ENCODE peak calls at places on chromosomes 6 and 20, in nine cellular contexts. One of them, this sample, is unnamed.

GRCh38 chr6:36743032-36743431 is 45.4 kb downstream of the RAB44 start:
- DNase-seq in CD8-positive, alpha-beta T cell: no peak
- DNase-seq in colonic mucosa: peak
- DNase-seq in lung: no peak
- DNase-seq in GM23338: no peak
- DNase-seq in cardiac fibroblast: no peak
- DNase-seq in fibroblast of lung: no peak
- DNase-seq in AG10803: no peak
- DNase-seq in heart left ventricle: no peak
- DNase-seq in this sample: no peak

GRCh38 chr6:134105903-134106302 is 53.5 kb upstream of the SLC2A12 start:
- DNase-seq in fibroblast of lung: no peak
- DNase-seq in cardiac fibroblast: no peak
- DNase-seq in lung: no peak
- DNase-seq in AG10803: no peak
- DNase-seq in GM23338: no peak
- DNase-seq in colonic mucosa: no peak
- DNase-seq in heart left ventricle: no peak
- DNase-seq in CD8-positive, alpha-beta T cell: no peak
- DNase-seq in this sample: no peak

GRCh38 chr6:94636780-94637385 is 940.5 kb upstream of the MANEA start:
- DNase-seq in fibroblast of lung: peak
- DNase-seq in CD8-positive, alpha-beta T cell: no peak
- DNase-seq in lung: no peak
- DNase-seq in AG10803: no peak
- DNase-seq in colonic mucosa: no peak
- DNase-seq in heart left ventricle: no peak
- DNase-seq in cardiac fibroblast: no peak
- DNase-seq in GM23338: peak
- DNase-seq in this sample: no peak

GRCh38 chr6:145815351-145815772 is 767 bp upstream of the FBXO30 start:
- DNase-seq in heart left ventricle: peak
- DNase-seq in CD8-positive, alpha-beta T cell: peak
- DNase-seq in AG10803: peak
- DNase-seq in colonic mucosa: no peak
- DNase-seq in cardiac fibroblast: peak
- DNase-seq in fibroblast of lung: peak
- DNase-seq in lung: no peak
- DNase-seq in GM23338: peak
- DNase-seq in this sample: no peak

GRCh38 chr20:53606364-53606985 is 12.8 kb upstream of the ZNF217 start:
- DNase-seq in cardiac fibroblast: peak
- DNase-seq in lung: no peak
- DNase-seq in AG10803: peak
- DNase-seq in GM23338: no peak
- DNase-seq in heart left ventricle: no peak
- DNase-seq in colonic mucosa: no peak
- DNase-seq in CD8-positive, alpha-beta T cell: no peak
- DNase-seq in fibroblast of lung: peak
- DNase-seq in this sample: no peak

GRCh38 chr6:21708181-21708580 is 114.6 kb downstream of the SOX4 start:
- DNase-seq in colonic mucosa: no peak
- DNase-seq in lung: no peak
- DNase-seq in GM23338: no peak
- DNase-seq in fibroblast of lung: no peak
- DNase-seq in CD8-positive, alpha-beta T cell: no peak
- DNase-seq in AG10803: no peak
- DNase-seq in heart left ventricle: no peak
- DNase-seq in cardiac fibroblast: no peak
- DNase-seq in this sample: no peak

GRCh38 chr6:158377866-158378265 is 65.6 kb downstream of the TULP4 start:
- DNase-seq in AG10803: peak
- DNase-seq in fibroblast of lung: peak
- DNase-seq in lung: no peak
- DNase-seq in cardiac fibroblast: peak
- DNase-seq in colonic mucosa: peak
- DNase-seq in GM23338: no peak
- DNase-seq in heart left ventricle: no peak
- DNase-seq in CD8-positive, alpha-beta T cell: no peak
- DNase-seq in this sample: no peak

GRCh38 chr6:72580281-72580940 is 41.5 kb upstream of the KCNQ5 start:
- DNase-seq in lung: no peak
- DNase-seq in colonic mucosa: no peak
- DNase-seq in fibroblast of lung: peak
- DNase-seq in CD8-positive, alpha-beta T cell: no peak
- DNase-seq in GM23338: peak
- DNase-seq in AG10803: peak
- DNase-seq in cardiac fibroblast: peak
- DNase-seq in heart left ventricle: no peak
- DNase-seq in this sample: no peak

GRCh38 chr6:73443555-73443954 is 8.5 kb downstream of the CGAS start:
- DNase-seq in cardiac fibroblast: no peak
- DNase-seq in GM23338: no peak
- DNase-seq in fibroblast of lung: no peak
- DNase-seq in colonic mucosa: no peak
- DNase-seq in heart left ventricle: no peak
- DNase-seq in CD8-positive, alpha-beta T cell: no peak
- DNase-seq in AG10803: no peak
- DNase-seq in lung: no peak
- DNase-seq in this sample: no peak

GRCh38 chr6:108484016-108484415 is 76.7 kb upstream of the FOXO3 start:
- DNase-seq in AG10803: no peak
- DNase-seq in fibroblast of lung: peak
- DNase-seq in cardiac fibroblast: no peak
- DNase-seq in CD8-positive, alpha-beta T cell: no peak
- DNase-seq in lung: no peak
- DNase-seq in colonic mucosa: no peak
- DNase-seq in heart left ventricle: no peak
- DNase-seq in GM23338: no peak
- DNase-seq in this sample: no peak

GRCh38 chr6:153123801-153124200 is 7.3 kb downstream of the RGS17 start:
- DNase-seq in AG10803: no peak
- DNase-seq in GM23338: no peak
- DNase-seq in cardiac fibroblast: no peak
- DNase-seq in fibroblast of lung: no peak
- DNase-seq in CD8-positive, alpha-beta T cell: no peak
- DNase-seq in colonic mucosa: no peak
- DNase-seq in heart left ventricle: no peak
- DNase-seq in lung: no peak
- DNase-seq in this sample: no peak

DNA sequence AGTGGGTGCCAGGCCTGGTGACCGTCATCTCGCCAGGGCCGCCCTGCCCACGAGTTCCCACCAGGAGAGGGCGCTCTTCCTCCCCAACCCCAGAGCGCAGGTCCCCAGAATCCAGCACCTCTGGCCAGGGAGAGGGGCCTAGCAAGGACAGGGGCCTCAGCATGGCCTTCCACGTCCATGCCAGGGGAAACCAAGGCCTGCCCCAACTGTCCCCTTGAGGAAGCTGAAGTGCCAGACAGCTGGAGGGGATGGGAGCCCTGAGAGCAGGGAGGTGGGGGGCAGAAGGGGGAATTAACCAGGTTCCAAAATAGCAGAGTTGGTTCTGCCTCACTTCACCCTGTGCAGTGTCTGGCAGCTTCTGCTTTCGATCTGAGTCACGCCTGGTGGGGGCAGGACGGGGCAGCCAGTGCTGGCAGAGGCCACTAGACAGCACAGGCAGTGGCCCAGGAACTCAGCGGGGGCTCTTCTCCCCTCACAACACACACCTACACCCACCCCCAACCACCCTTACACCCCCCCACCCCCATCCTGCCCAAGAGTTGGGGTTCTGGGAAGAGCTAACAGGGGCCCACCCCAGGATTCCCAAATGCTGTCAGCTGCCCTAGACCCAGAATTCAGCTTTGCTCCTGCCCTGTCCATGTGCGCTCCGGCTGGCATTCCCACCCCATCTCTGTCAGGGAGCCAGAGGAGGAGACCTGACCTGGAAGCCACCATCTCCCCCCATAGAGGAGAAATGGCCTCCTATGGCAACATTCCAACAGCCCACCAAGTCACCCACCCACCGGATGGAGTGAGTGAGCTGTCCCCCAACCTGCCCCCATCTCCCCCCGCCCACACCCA is 29.2 kb downstream of the TFEB start:
- DNase-seq in lung: peak
- DNase-seq in fibroblast of lung: peak
- DNase-seq in AG10803: peak
- DNase-seq in heart left ventricle: peak
- DNase-seq in colonic mucosa: peak
- DNase-seq in cardiac fibroblast: peak
- DNase-seq in GM23338: peak
- DNase-seq in CD8-positive, alpha-beta T cell: peak
- DNase-seq in this sample: peak
- TF ChIP-seq CTCF in lung: peak
- TF ChIP-seq CTCF in fibroblast of lung: peak
- TF ChIP-seq CTCF in AG10803: peak
- TF ChIP-seq CTCF in heart left ventricle: peak
- TF ChIP-seq CTCF in colonic mucosa: peak
- TF ChIP-seq CTCF in cardiac fibroblast: peak
- TF ChIP-seq CTCF in GM23338: peak
- TF ChIP-seq CTCF in CD8-positive, alpha-beta T cell: peak
- TF ChIP-seq CTCF in this sample: peak

GRCh38 chr6:168117942-168118341 is 38.9 kb upstream of the FRMD1 start:
- DNase-seq in colonic mucosa: no peak
- DNase-seq in fibroblast of lung: no peak
- DNase-seq in cardiac fibroblast: no peak
- DNase-seq in AG10803: no peak
- DNase-seq in CD8-positive, alpha-beta T cell: no peak
- DNase-seq in heart left ventricle: no peak
- DNase-seq in lung: no peak
- DNase-seq in GM23338: peak
- DNase-seq in this sample: no peak
- TF ChIP-seq CTCF in colonic mucosa: no peak
- TF ChIP-seq CTCF in fibroblast of lung: peak
- TF ChIP-seq CTCF in cardiac fibroblast: peak
- TF ChIP-seq CTCF in AG10803: peak
- TF ChIP-seq CTCF in CD8-positive, alpha-beta T cell: no peak
- TF ChIP-seq CTCF in heart left ventricle: peak
- TF ChIP-seq CTCF in lung: no peak
- TF ChIP-seq CTCF in GM23338: peak
- TF ChIP-seq CTCF in this sample: no peak

GRCh38 chr20:57513199-57513598 is 11.7 kb downstream of the CTCFL start:
- DNase-seq in cardiac fibroblast: peak
- DNase-seq in colonic mucosa: no peak
- DNase-seq in GM23338: no peak
- DNase-seq in CD8-positive, alpha-beta T cell: no peak
- DNase-seq in AG10803: peak
- DNase-seq in fibroblast of lung: no peak
- DNase-seq in heart left ventricle: no peak
- DNase-seq in lung: no peak
- DNase-seq in this sample: no peak

GRCh38 chr20:57509665-57510237 is 15.2 kb downstream of the CTCFL start:
- DNase-seq in GM23338: peak
- DNase-seq in lung: no peak
- DNase-seq in fibroblast of lung: no peak
- DNase-seq in heart left ventricle: no peak
- DNase-seq in colonic mucosa: peak
- DNase-seq in CD8-positive, alpha-beta T cell: no peak
- DNase-seq in AG10803: no peak
- DNase-seq in cardiac fibroblast: peak
- DNase-seq in this sample: no peak

GRCh38 chr20:57512432-57512831 is 12.5 kb downstream of the CTCFL start:
- DNase-seq in cardiac fibroblast: no peak
- DNase-seq in heart left ventricle: no peak
- DNase-seq in colonic mucosa: no peak
- DNase-seq in GM23338: no peak
- DNase-seq in CD8-positive, alpha-beta T cell: no peak
- DNase-seq in fibroblast of lung: no peak
- DNase-seq in lung: no peak
- DNase-seq in AG10803: no peak
- DNase-seq in this sample: no peak

GRCh38 chr20:57517904-57518303 is 7.0 kb downstream of the CTCFL start:
- DNase-seq in fibroblast of lung: no peak
- DNase-seq in colonic mucosa: no peak
- DNase-seq in heart left ventricle: no peak
- DNase-seq in lung: no peak
- DNase-seq in AG10803: no peak
- DNase-seq in cardiac fibroblast: no peak
- DNase-seq in GM23338: no peak
- DNase-seq in CD8-positive, alpha-beta T cell: no peak
- DNase-seq in this sample: no peak

DNA sequence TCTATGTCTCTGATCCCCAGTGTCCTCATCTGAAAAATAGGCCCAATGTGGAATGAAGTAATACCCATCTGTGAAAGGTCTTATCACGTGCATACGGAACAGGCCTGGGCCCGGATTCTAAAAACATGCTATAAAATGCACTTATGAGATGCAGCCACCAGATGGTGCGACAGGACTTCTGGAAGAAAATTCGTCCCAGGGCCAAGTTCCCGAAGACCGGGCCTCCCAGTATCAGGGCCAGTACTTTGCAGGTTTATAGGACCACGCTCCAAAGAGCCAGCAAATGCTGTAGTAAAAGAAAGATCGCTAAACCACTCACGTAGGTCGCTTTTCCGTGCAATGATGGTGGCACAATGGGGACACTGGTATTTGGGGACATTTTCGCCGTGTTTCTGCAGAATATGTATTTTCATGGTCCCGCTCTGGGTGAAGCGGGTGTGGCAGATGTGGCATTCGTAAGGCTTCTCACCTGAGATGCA is 10.6 kb downstream of the CTCFL start:
- DNase-seq in colonic mucosa: peak
- DNase-seq in lung: peak
- DNase-seq in fibroblast of lung: peak
- DNase-seq in AG10803: peak
- DNase-seq in cardiac fibroblast: peak
- DNase-seq in CD8-positive, alpha-beta T cell: peak
- DNase-seq in heart left ventricle: peak
- DNase-seq in GM23338: peak
- DNase-seq in this sample: peak
- TF ChIP-seq CTCF in colonic mucosa: peak
- TF ChIP-seq CTCF in lung: peak
- TF ChIP-seq CTCF in fibroblast of lung: peak
- TF ChIP-seq CTCF in AG10803: peak
- TF ChIP-seq CTCF in cardiac fibroblast: peak
- TF ChIP-seq CTCF in CD8-positive, alpha-beta T cell: no peak
- TF ChIP-seq CTCF in heart left ventricle: peak
- TF ChIP-seq CTCF in GM23338: peak
- TF ChIP-seq CTCF in this sample: peak

DNA sequence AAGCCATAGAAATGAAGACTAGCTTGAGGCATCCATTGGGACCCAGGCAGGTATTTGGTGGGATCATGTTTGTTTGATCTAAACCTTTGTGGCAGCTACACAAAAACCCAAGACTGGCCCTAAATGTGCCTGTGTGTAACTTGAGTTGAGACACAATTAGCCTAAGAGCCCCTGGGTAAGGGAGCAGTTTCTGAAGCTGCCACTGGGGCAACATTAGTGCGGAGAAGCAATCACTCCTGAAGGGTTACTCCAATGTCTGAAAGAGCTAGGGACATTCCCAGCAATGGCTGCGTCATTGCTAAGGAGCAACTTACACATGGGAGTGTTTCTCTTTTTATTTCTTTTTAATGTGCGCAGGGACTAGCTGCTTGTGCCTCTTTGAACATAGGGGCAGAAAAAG is 67.9 kb upstream of the EEF1E1 start:
- DNase-seq in AG10803: no peak
- DNase-seq in heart left ventricle: no peak
- DNase-seq in lung: no peak
- DNase-seq in GM23338: peak
- DNase-seq in CD8-positive, alpha-beta T cell: no peak
- DNase-seq in colonic mucosa: no peak
- DNase-seq in fibroblast of lung: no peak
- DNase-seq in cardiac fibroblast: no peak
- DNase-seq in this sample: no peak
- TF ChIP-seq CTCF in AG10803: no peak
- TF ChIP-seq CTCF in heart left ventricle: no peak
- TF ChIP-seq CTCF in lung: no peak
- TF ChIP-seq CTCF in GM23338: peak
- TF ChIP-seq CTCF in CD8-positive, alpha-beta T cell: no peak
- TF ChIP-seq CTCF in colonic mucosa: no peak
- TF ChIP-seq CTCF in fibroblast of lung: no peak
- TF ChIP-seq CTCF in cardiac fibroblast: no peak
- TF ChIP-seq CTCF in this sample: no peak

GRCh38 chr20:38472513-38473352 is at the start of gene RALGAPB:
- DNase-seq in GM23338: peak
- DNase-seq in colonic mucosa: peak
- DNase-seq in heart left ventricle: peak
- DNase-seq in cardiac fibroblast: peak
- DNase-seq in fibroblast of lung: peak
- DNase-seq in CD8-positive, alpha-beta T cell: peak
- DNase-seq in AG10803: peak
- DNase-seq in lung: peak
- DNase-seq in this sample: peak
- TF ChIP-seq CTCF in GM23338: peak
- TF ChIP-seq CTCF in colonic mucosa: no peak
- TF ChIP-seq CTCF in heart left ventricle: peak
- TF ChIP-seq CTCF in cardiac fibroblast: peak
- TF ChIP-seq CTCF in fibroblast of lung: peak
- TF ChIP-seq CTCF in CD8-positive, alpha-beta T cell: peak
- TF ChIP-seq CTCF in AG10803: peak
- TF ChIP-seq CTCF in lung: peak
- TF ChIP-seq CTCF in this sample: no peak